ENCODE peak calls at places on chromosomes 1 and 21, in four cellular contexts. F is NCI-H226, B is OCI-LY7, H is amniotic stem cell. M is an unnamed sample.
A peak's percentile ranks its signal among the peaks of the same experiment; 100 is the strongest.

GRCh38 chr21:42118901-42119300 is 47.8 kb downstream of the UMODL1 start:
- DNase-seq in F (no peak), B (peak; percentile 52), H (no peak), M (peak; percentile 35)

GRCh38 chr21:25889996-25890395 is 155.2 kb downstream of the GABPA start:
- DNase-seq in F (no peak), B (no peak), H (no peak), M (no peak)

GRCh38 chr1:49051647-49052046 is 275.0 kb upstream of the BEND5 start:
- DNase-seq in F (no peak), B (no peak), H (no peak), M (no peak)

GRCh38 chr1:21077085-21077484 is 99.6 kb downstream of the EIF4G3 start:
- DNase-seq in B (no peak), H (no peak), F (peak; percentile 63), M (peak; percentile 68)

GRCh38 chr1:14924455-14925325 is 228.9 kb upstream of the TMEM51 start:
- DNase-seq in H (no peak), B (no peak), F (peak; percentile 23), M (peak; percentile 15)

GRCh38 chr1:101520302-101520701 is 283.5 kb downstream of the S1PR1 start:
- DNase-seq in B (peak; percentile 42), F (peak; percentile 9), H (peak; percentile 24), M (peak; percentile 42)

GRCh38 chr1:9128520-9129371 is at the start of gene GPR157:
- DNase-seq in H (peak; percentile 30), B (peak; percentile 87), F (peak; percentile 58), M (peak; percentile 81)

GRCh38 chr1:147586412-147586811 is 45.1 kb downstream of the BCL9 start:
- DNase-seq in H (no peak), B (no peak), F (no peak), M (no peak)

GRCh38 chr1:156760796-156761104 is 6.6 kb upstream of the PRCC start:
- DNase-seq in H (no peak), F (no peak), B (no peak), M (no peak)

GRCh38 chr1:151372411-151372934 is at the start of gene SELENBP1:
- DNase-seq in H (no peak), F (peak; percentile 54), B (no peak), M (no peak)

GRCh38 chr1:71783096-71783495 is 499.2 kb downstream of the NEGR1 start:
- DNase-seq in H (no peak), B (no peak), F (peak; percentile 44), M (no peak)

GRCh38 chr1:54575605-54576004 is 27.6 kb downstream of the ACOT11 start:
- DNase-seq in B (no peak), F (no peak), H (no peak), M (no peak)

GRCh38 chr1:53644909-53645689 is 93.9 kb downstream of the GLIS1 start:
- DNase-seq in F (no peak), B (no peak), H (no peak), M (no peak)

M was measured in NB4.